ENCODE peak calls at places on chromosomes 6 and 20, in ten cellular contexts. G is NCI-H446 treated with DMSO at 0.1 percent for 48 hours, Z is aorta, B is nephron progenitor cell, A is astrocyte of the spinal cord, E is stromal cell of bone marrow, R is psoas muscle, M is HTR-8/SVneo, N is B cell, O is upper lobe of right lung. C is an unnamed sample.

GRCh38 chr6:106882601-106883518 is 91.7 kb downstream of the CD24 start:
- DNase-seq in G (no peak), Z (no peak), B (no peak), A (no peak), E (no peak), R (no peak), M (no peak), N (no peak), O (no peak), C (no peak)

GRCh38 chr20:3222635-3223600 is 13.6 kb downstream of the ITPA start:
- DNase-seq in G (no peak), Z (no peak), B (peak), A (no peak), E (no peak), R (no peak), M (no peak), N (peak), O (no peak), C (peak)

GRCh38 chr6:141552463-141552862 is 580.3 kb upstream of the GJE1 start:
- DNase-seq in G (peak), Z (no peak), B (no peak), A (peak), E (no peak), R (no peak), M (peak), N (no peak), O (no peak), C (no peak)

GRCh38 chr6:170091639-170092579 is 199.0 kb downstream of the DLL1 start:
- DNase-seq in G (no peak), Z (peak), B (no peak), A (no peak), E (no peak), R (no peak), M (no peak), N (no peak), O (no peak), C (no peak)

GRCh38 chr6:2186516-2186915 is 58.9 kb downstream of the GMDS start:
- DNase-seq in G (no peak), Z (no peak), B (no peak), A (no peak), E (no peak), R (no peak), M (no peak), N (no peak), O (no peak), C (no peak)

GRCh38 chr20:9081423-9081966 is 12.6 kb downstream of the PLCB4 start:
- DNase-seq in G (no peak), Z (no peak), B (no peak), A (no peak), E (no peak), R (no peak), M (no peak), N (no peak), O (no peak), C (no peak)

GRCh38 chr6:32933661-32934085 is 7.2 kb downstream of the HLA-DMB start:
- DNase-seq in G (peak), Z (peak), B (peak), A (peak), E (peak), R (peak), M (peak), N (peak), O (peak), C (peak)

GRCh38 chr6:41073968-41074691 is 1.4 kb downstream of the NFYA start:
- DNase-seq in G (no peak), Z (no peak), B (no peak), A (peak), E (peak), R (no peak), M (no peak), N (peak), O (no peak), C (peak)

GRCh38 chr6:139742671-139743070 is 368.2 kb upstream of the CITED2 start:
- DNase-seq in G (no peak), Z (no peak), B (no peak), A (no peak), E (no peak), R (no peak), M (no peak), N (no peak), O (no peak), C (no peak)

GRCh38 chr20:10177326-10177725 is 41.3 kb upstream of the SNAP25 start:
- DNase-seq in G (peak), Z (no peak), B (no peak), A (peak), E (no peak), R (no peak), M (no peak), N (no peak), O (no peak), C (no peak)

GRCh38 chr20:36538026-36538764 is 3.1 kb upstream of the MYL9 start:
- DNase-seq in G (no peak), Z (peak), B (no peak), A (peak), E (peak), R (no peak), M (no peak), N (no peak), O (no peak), C (no peak)

GRCh38 chr6:158770533-158770932 is 48.6 kb downstream of the EZR start:
- DNase-seq in G (no peak), Z (no peak), B (no peak), A (no peak), E (no peak), R (no peak), M (no peak), N (no peak), O (no peak), C (no peak)

GRCh38 chr6:4788953-4789584 is 12.9 kb downstream of the CDYL start:
- DNase-seq in G (no peak), Z (no peak), B (peak), A (no peak), E (no peak), R (no peak), M (no peak), N (peak), O (no peak), C (no peak)

GRCh38 chr6:159351707-159352106 is 182.5 kb downstream of the FNDC1 start:
- DNase-seq in G (no peak), Z (no peak), B (no peak), A (no peak), E (no peak), R (no peak), M (no peak), N (no peak), O (no peak), C (no peak)

C was measured in stimulated activated naive CD4-positive, alpha-beta T cell.